ENCODE peak calls at places on chromosomes 5 and 9, in nine cellular contexts. S is ovary, H is BE2C, D is AML-193, E is M059J, O is dorsolateral prefrontal cortex, Z is substantia nigra, Y is Peyer's patch, Q is epithelial cell of prostate. C is an unnamed sample.
A peak's percentile ranks its signal among the peaks of the same experiment; 100 is the strongest.

GRCh38 chr5:61301820-61302563 is 30.1 kb upstream of the ZSWIM6 start:
- DNase-seq in H (no peak), O (peak; percentile 62), E (peak; percentile 99), S (no peak), Y (peak; percentile 62), D (no peak), Z (no peak), Q (peak; percentile 90), C (peak; percentile 99)

GRCh38 chr5:159163027-159163699 is 46.2 kb downstream of the RNF145 start:
- DNase-seq in Z (no peak), D (no peak), Y (no peak), S (no peak), E (peak; percentile 77), H (no peak), Q (peak; percentile 83), O (no peak), C (peak; percentile 93)

GRCh38 chr5:139383275-139383992 is at the start of gene SLC23A1:
- DNase-seq in O (peak; percentile 19), Q (no peak), Y (peak; percentile 80), S (no peak), H (no peak), Z (no peak), E (no peak), D (no peak), C (peak; percentile 39)

GRCh38 chr5:35963381-35963843 is 25.0 kb upstream of the CAPSL start:
- DNase-seq in Y (no peak), E (peak; percentile 10), H (peak; percentile 22), O (no peak), S (no peak), Z (no peak), D (peak; percentile 32), Q (no peak), C (peak; percentile 3)

GRCh38 chr9:130971294-130971849 is 32.3 kb upstream of the FIBCD1 start:
- DNase-seq in Y (no peak), E (no peak), Z (no peak), S (no peak), H (no peak), O (no peak), D (no peak), Q (no peak), C (no peak)

GRCh38 chr5:173761182-173761521 is 127.0 kb upstream of the CPEB4 start:
- DNase-seq in E (no peak), Q (no peak), Y (peak; percentile 67), O (no peak), S (no peak), H (no peak), Z (no peak), D (no peak), C (no peak)

GRCh38 chr9:134747951-134748489 is 106.4 kb downstream of the COL5A1 start:
- DNase-seq in D (no peak), S (no peak), E (no peak), H (no peak), Y (no peak), Z (no peak), O (no peak), Q (no peak), C (no peak)

GRCh38 chr5:60274704-60275103 is 381.2 kb upstream of the PDE4D start:
- DNase-seq in Y (no peak), E (no peak), O (no peak), H (no peak), Z (no peak), Q (no peak), S (no peak), D (no peak), C (no peak)

GRCh38 chr5:137867664-137868063 is at the start of gene MYOT:
- DNase-seq in Z (no peak), E (peak; percentile 6), D (no peak), O (no peak), Y (no peak), Q (no peak), H (no peak), S (no peak), C (no peak)

GRCh38 chr5:83096660-83097334 is 19.4 kb downstream of the XRCC4 start:
- DNase-seq in Z (no peak), S (no peak), D (no peak), Y (no peak), H (no peak), E (peak; percentile 48), O (no peak), Q (no peak), C (peak; percentile 17)

GRCh38 chr9:135473972-135474543 is 5.5 kb upstream of the PPP1R26 start:
- DNase-seq in D (no peak), Y (no peak), Z (no peak), S (no peak), H (no peak), Q (no peak), E (no peak), O (no peak), C (no peak)

GRCh38 chr5:5421149-5421960 is 1.1 kb upstream of the ICE1 start:
- DNase-seq in D (peak; percentile 15), E (no peak), Y (no peak), Q (no peak), O (no peak), Z (no peak), S (no peak), H (no peak), C (peak; percentile 18)

GRCh38 chr5:9533096-9533495 is 12.8 kb downstream of the SEMA5A start:
- DNase-seq in H (no peak), O (no peak), D (no peak), E (peak; percentile 49), S (no peak), Y (no peak), Q (no peak), Z (no peak), C (no peak)

GRCh38 chr5:159324097-159324760 is 6.1 kb downstream of the IL12B start:
- DNase-seq in Z (no peak), H (no peak), D (no peak), S (no peak), Y (no peak), E (peak; percentile 77), O (no peak), Q (no peak), C (peak; percentile 78)

GRCh38 chr5:146059349-146060220 is 45.8 kb downstream of the PLAC8L1 start:
- DNase-seq in H (no peak), S (no peak), E (no peak), O (no peak), Z (no peak), Y (no peak), D (no peak), Q (no peak), C (no peak)

GRCh38 chr9:116939605-116940004 is 252.5 kb downstream of the TRIM32 start:
- DNase-seq in H (no peak), Z (no peak), Y (no peak), O (no peak), Q (no peak), E (peak; percentile 59), D (no peak), S (no peak), C (no peak)

GRCh38 chr5:157602505-157602904 is 26.9 kb upstream of the ADAM19 start:
- DNase-seq in E (peak; percentile 79), D (no peak), Q (peak; percentile 73), Z (no peak), O (no peak), H (no peak), Y (no peak), S (no peak), C (peak; percentile 26)

GRCh38 chr5:68656936-68657857 is 436.6 kb upstream of the SLC30A5 start:
- DNase-seq in Q (no peak), D (no peak), S (no peak), E (peak; percentile 43), Z (no peak), O (no peak), Y (no peak), H (peak; percentile 73), C (no peak)

GRCh38 chr9:109856785-109857184 is 76.8 kb downstream of the PALM2AKAP2 start:
- DNase-seq in D (no peak), H (peak; percentile 8), S (peak; percentile 47), E (peak; percentile 26), O (peak; percentile 93), Q (no peak), Z (peak; percentile 74), Y (no peak), C (peak; percentile 44)

GRCh38 chr5:66850354-66851075 is 254.3 kb downstream of the MAST4 start:
- DNase-seq in S (no peak), O (no peak), H (no peak), Z (no peak), Y (no peak), Q (peak; percentile 85), E (no peak), D (peak; percentile 92), C (peak; percentile 86)

GRCh38 chr9:98993570-98993945 is 49.9 kb downstream of the COL15A1 start:
- DNase-seq in D (no peak), O (no peak), Z (no peak), Q (no peak), S (no peak), E (peak; percentile 44), H (no peak), Y (no peak), C (no peak)

GRCh38 chr5:138458856-138459255 is 6.4 kb upstream of the EGR1 start:
- DNase-seq in Y (no peak), O (no peak), Q (no peak), D (no peak), E (no peak), S (no peak), Z (no peak), H (no peak), C (no peak)

GRCh38 chr9:16000826-16001225 is 448.0 kb downstream of the CCDC171 start:
- DNase-seq in Y (no peak), D (no peak), E (no peak), O (no peak), Z (no peak), H (no peak), Q (no peak), S (no peak), C (no peak)

GRCh38 chr9:132877447-132877817 is 652 bp downstream of the AK8 start:
- DNase-seq in O (no peak), S (no peak), D (no peak), H (no peak), Y (no peak), E (no peak), Z (no peak), Q (no peak), C (no peak)

GRCh38 chr9:116566677-116567488 is 120.2 kb upstream of the TRIM32 start:
- DNase-seq in E (no peak), Z (no peak), S (no peak), Q (no peak), H (no peak), D (no peak), O (no peak), Y (no peak), C (no peak)

GRCh38 chr9:35904966-35905781 is 828 bp upstream of the HRCT1 start:
- DNase-seq in D (no peak), Q (no peak), Z (no peak), S (no peak), E (peak; percentile 84), O (no peak), H (no peak), Y (peak; percentile 79), C (peak; percentile 62)

GRCh38 chr5:157484768-157485167 is 24.8 kb downstream of the NIPAL4 start:
- DNase-seq in D (peak; percentile 45), Q (no peak), H (no peak), O (peak; percentile 55), S (no peak), E (no peak), Z (no peak), Y (no peak), C (peak; percentile 83)